ENCODE peak calls at places on chromosomes 11 and 22, in six cellular contexts. H is naive thymus-derived CD4-positive, alpha-beta T cell; M is small intestine; E is CD4-positive, alpha-beta memory T cell; J is adrenal gland; R is breast epithelium. K is an unnamed sample. For H3K9me3, the result is how much of the 10 kb centered on the place peaks cover.

GRCh38 chr11:86741489-86742435 is 58.6 kb upstream of the PRSS23 start:
- DNase-seq in H (no peak), M (peak), E (no peak), J (no peak), R (no peak), K (no peak)

GRCh38 chr22:36419912-36420882 is 32.4 kb upstream of the MYH9 start:
- DNase-seq in H (no peak), M (peak), E (no peak), J (no peak), R (no peak), K (no peak)

GRCh38 chr11:6812391-6813005 is 13.0 kb upstream of the OR6A2 start:
- DNase-seq in H (peak), M (peak), E (peak), J (no peak), R (no peak), K (peak)

GRCh38 chr11:14906614-14907392 is 14.8 kb upstream of the CYP2R1 start:
- DNase-seq in H (no peak), M (no peak), E (no peak), J (no peak), R (no peak), K (no peak)

GRCh38 chr11:13183094-13183825 is 94.3 kb upstream of the BMAL1 start:
- DNase-seq in H (peak), M (peak), E (peak), J (no peak), R (no peak), K (no peak)

GRCh38 chr11:119702261-119702591 is 26.8 kb downstream of the NECTIN1 start:
- DNase-seq in H (no peak), M (no peak), E (no peak), J (no peak), R (no peak), K (no peak)

GRCh38 chr11:16160146-16160545 is 196.2 kb downstream of the SOX6 start:
- DNase-seq in H (no peak), M (no peak), E (no peak), J (no peak), R (no peak), K (no peak)

GRCh38 chr22:38110008-38110862 is at the start of gene BAIAP2L2:
- DNase-seq in H (no peak), M (peak), E (no peak), J (no peak), R (no peak), K (no peak)

GRCh38 chr11:66950113-66950535 is 8.1 kb downstream of the PC start:
- DNase-seq in H (no peak), M (peak), E (no peak), J (peak), R (peak), K (no peak)

GRCh38 chr22:20436309-20437252 is 1.0 kb downstream of the SCARF2 start:
- DNase-seq in H (no peak), M (no peak), E (no peak), J (no peak), R (no peak), K (no peak)

GRCh38 chr11:19670030-19670761 is 42.4 kb upstream of the NAV2 start:
- DNase-seq in H (no peak), M (no peak), E (no peak), J (no peak), R (no peak), K (no peak)

GRCh38 chr11:16806791-16807190 is 68.3 kb downstream of the C11orf58 start:
- DNase-seq in H (no peak), M (no peak), E (no peak), J (no peak), R (no peak), K (no peak)

GRCh38 chr22:46483353-46483752 is 54.1 kb downstream of the CELSR1 start:
- DNase-seq in H (no peak), M (no peak), E (no peak), J (no peak), R (no peak), K (no peak)

GRCh38 chr11:46348566-46348981 is 1.3 kb downstream of the DGKZ start:
- DNase-seq in H (no peak), M (peak), E (no peak), J (no peak), R (no peak), K (no peak)

GRCh38 chr22:42772647-42773046 is 52.0 kb upstream of the A4GALT start:
- DNase-seq in H (no peak), M (no peak), E (no peak), J (no peak), R (no peak), K (no peak)

GRCh38 chr22:20782601-20783299 is 8.8 kb downstream of the SERPIND1 start:
- DNase-seq in H (no peak), M (no peak), E (no peak), J (no peak), R (no peak), K (no peak)

GRCh38 chr11:65498977-65499712 is at the start of gene MALAT1:
- DNase-seq in H (peak), M (peak), E (peak), J (peak), R (peak), K (peak)

GRCh38 chr22:27100323-27100722 is 442.9 kb downstream of the MIAT start:
- DNase-seq in H (no peak), M (no peak), E (no peak), J (no peak), R (no peak), K (no peak)

GRCh38 chr22:28955817-28956216 is 72.4 kb downstream of the ZNRF3 start:
- DNase-seq in H (peak), M (no peak), E (peak), J (no peak), R (no peak), K (peak)

GRCh38 chr11:7486731-7487130 is 1.4 kb downstream of the OLFML1 start:
- DNase-seq in H (no peak), M (no peak), E (no peak), J (no peak), R (no peak), K (no peak)

GRCh38 chr11:76166314-76166713 is 40.0 kb downstream of the WNT11 start:
- DNase-seq in H (no peak), M (no peak), E (no peak), J (no peak), R (no peak), K (no peak)

GRCh38 chr22:40024201-40025061 is 29.7 kb downstream of the FAM83F start:
- DNase-seq in H (peak), M (peak), E (peak), J (peak), R (no peak), K (peak)

GRCh38 chr11:117717485-117718314 is 79.3 kb downstream of the DSCAML1 start:
- DNase-seq in H (no peak), M (peak), E (no peak), J (no peak), R (peak), K (no peak)

GRCh38 chr11:13963169-13963948 is 836 bp downstream of the SPON1 start:
- DNase-seq in H (no peak), M (peak), E (peak), J (peak), R (no peak), K (no peak)

GRCh38 chr22:42277988-42278776 is 7.7 kb upstream of the TCF20 start:
- DNase-seq in H (no peak), M (peak), E (no peak), J (no peak), R (no peak), K (no peak)

GRCh38 chr11:128690746-128691091 is 3.2 kb upstream of the FLI1 start:
- DNase-seq in H (no peak), M (no peak), E (no peak), J (no peak), R (no peak), K (no peak)

GRCh38 chr11:124543145-124543544 is 309 bp downstream of the OR8B12 start:
- DNase-seq in H (no peak), M (no peak), E (no peak), J (no peak), R (no peak), K (no peak)

GRCh38 chr11:17859552-17859951 is 125.0 kb downstream of the KCNC1 start:
- DNase-seq in H (no peak), M (no peak), E (no peak), J (no peak), R (no peak), K (no peak)

GRCh38 chr22:19522190-19522880 is 1.9 kb downstream of the CLDN5 start:
- DNase-seq in H (no peak), M (no peak), E (no peak), J (no peak), R (no peak), K (no peak)

GRCh38 chr11:76215946-76216345 is 9.6 kb upstream of the WNT11 start:
- DNase-seq in H (no peak), M (no peak), E (no peak), J (no peak), R (no peak), K (no peak)

GRCh38 chr11:61160487-61161189 is 588 bp downstream of the VPS37C start:
- DNase-seq in H (no peak), M (peak), E (no peak), J (no peak), R (no peak), K (no peak)

GRCh38 chr11:60634151-60634550 is 65.3 kb upstream of the MS4A8 start:
- DNase-seq in H (no peak), M (no peak), E (no peak), J (no peak), R (no peak), K (no peak)

GRCh38 chr11:128621491-128622136 is 34.3 kb upstream of the ETS1 start:
- DNase-seq in H (no peak), M (no peak), E (no peak), J (no peak), R (no peak), K (no peak)

GRCh38 chr22:37557321-37558001 is 2.8 kb upstream of the CDC42EP1 start:
- DNase-seq in H (no peak), M (peak), E (no peak), J (no peak), R (no peak), K (no peak)

GRCh38 chr22:47740109-47740805 is 977.8 kb downstream of the TBC1D22A start:
- DNase-seq in H (no peak), M (no peak), E (no peak), J (no peak), R (no peak), K (no peak)

GRCh38 chr22:47738472-47739013 is 976.1 kb downstream of the TBC1D22A start:
- DNase-seq in H (no peak), M (no peak), E (no peak), J (no peak), R (no peak), K (no peak)

GRCh38 chr22:47736166-47737034 is 974.0 kb downstream of the TBC1D22A start:
- DNase-seq in H (no peak), M (no peak), E (no peak), J (no peak), R (no peak), K (no peak)

GRCh38 chr22:47739616-47740015 is 977.2 kb downstream of the TBC1D22A start:
- DNase-seq in H (no peak), M (no peak), E (no peak), J (no peak), R (no peak), K (no peak)

DNA sequence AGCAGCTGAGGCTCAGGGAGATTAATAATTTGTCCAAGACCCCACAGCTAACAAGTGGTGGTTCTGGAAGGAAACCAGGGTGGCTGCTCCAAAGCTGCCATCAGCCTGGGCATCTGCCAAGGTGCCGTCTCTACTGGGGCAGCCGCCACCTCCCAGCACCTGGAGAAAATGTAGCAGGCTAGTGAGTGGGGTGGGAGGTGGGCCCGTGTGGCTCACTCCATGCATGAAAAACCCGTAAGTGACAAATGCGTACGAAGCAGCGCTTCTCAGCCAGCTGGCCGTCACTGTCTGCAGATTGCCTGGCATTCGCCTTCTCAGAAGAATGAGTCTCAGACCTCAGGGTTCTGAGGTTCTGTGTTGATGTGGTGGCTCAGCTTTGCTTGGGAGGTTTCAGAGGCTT is 976.8 kb downstream of the TBC1D22A start:
- DNase-seq in H (no peak), M (no peak), E (no peak), J (no peak), R (no peak), K (no peak)
- H3K9me3 ChIP-seq in H (under half), M (under half), E (under half), J (under half), R (under half), K (under half)

DNA sequence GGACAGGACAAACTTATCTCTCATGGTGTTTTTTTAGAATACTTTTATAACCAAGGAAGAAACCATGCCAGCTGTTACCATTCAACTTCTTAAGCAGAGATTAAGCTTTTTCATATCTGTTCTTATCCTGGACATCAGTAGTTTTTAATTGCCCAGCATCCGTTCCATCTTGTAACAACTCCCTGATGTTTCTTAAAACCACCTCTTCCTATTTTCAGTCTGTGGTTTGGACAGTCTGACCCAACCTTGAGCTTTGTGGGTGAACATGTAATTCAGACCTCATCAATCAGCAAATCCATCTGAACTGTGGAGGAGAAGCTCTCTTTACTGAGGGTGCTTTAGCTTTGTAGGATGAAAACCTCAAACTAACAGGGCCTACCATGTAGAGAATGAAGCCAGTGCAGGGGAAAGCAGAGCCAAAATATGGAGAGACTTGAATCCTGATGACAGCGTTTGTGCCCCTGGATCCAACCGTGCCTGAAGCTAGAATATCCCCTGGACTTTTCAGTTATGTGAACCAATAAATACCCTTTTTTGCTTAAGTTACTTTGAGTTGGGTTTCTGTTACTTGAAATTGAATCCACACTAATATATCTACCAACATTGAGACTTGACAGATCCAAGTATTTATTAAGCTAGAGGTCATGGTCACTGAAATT is 9.4 kb downstream of the TUG1 start:
- DNase-seq in H (no peak), M (no peak), E (no peak), J (no peak), R (no peak), K (no peak)
- H3K9me3 ChIP-seq in H (half or more), M (under half), E (under half), J (under half), R (half or more), K (under half)

GRCh38 chr11:12092714-12093113 is 17.7 kb upstream of the MICAL2 start:
- DNase-seq in H (no peak), M (no peak), E (no peak), J (no peak), R (no peak), K (no peak)
- H3K9me3 ChIP-seq in H (under half), M (under half), E (under half), J (under half), R (under half), K (under half)

GRCh38 chr22:48696371-48696770 is 1131.3 kb downstream of the BRD1 start:
- DNase-seq in H (no peak), M (no peak), E (no peak), J (no peak), R (no peak), K (no peak)
- H3K9me3 ChIP-seq in H (under half), M (under half), E (under half), J (under half), R (under half), K (under half)

K was measured in T-helper 17 cell.